ENCODE peak calls at places on chromosomes 16 and 17, in six cellular contexts. X is CD14-positive monocyte; G is stomach; H is RWPE2; O is HepG2; C is CD8-positive, alpha-beta T cell. P is an unnamed sample.

GRCh38 chr17:2688351-2689342 is 22.9 kb downstream of the CLUH start:
- DNase-seq in O (peak; percentile 19), X (no peak), G (no peak), C (no peak), H (no peak), P (peak; percentile 34)

GRCh38 chr16:11757671-11758545 is 15.3 kb upstream of the TXNDC11 start:
- DNase-seq in C (no peak), G (no peak), H (no peak), X (no peak), O (peak; percentile 32), P (peak; percentile 55)

GRCh38 chr17:82320140-82320840 is 2.9 kb upstream of the CD7 start:
- DNase-seq in C (no peak), O (no peak), H (no peak), G (no peak), X (no peak), P (no peak)

GRCh38 chr17:69874220-69874670 is 200.8 kb upstream of the KCNJ16 start:
- DNase-seq in G (no peak), H (no peak), X (no peak), C (no peak), O (no peak), P (no peak)

GRCh38 chr17:28346746-28347246 is 10.5 kb downstream of the POLDIP2 start:
- DNase-seq in C (no peak), H (no peak), O (peak; percentile 69), G (peak; percentile 72), X (peak; percentile 4), P (peak; percentile 62)

GRCh38 chr17:73901661-73902415 is 257.6 kb upstream of the SDK2 start:
- DNase-seq in H (no peak), X (peak; percentile 58), O (no peak), G (peak; percentile 65), C (no peak), P (peak; percentile 50)

GRCh38 chr16:85492617-85492957 is 120.5 kb upstream of the GSE1 start:
- DNase-seq in G (no peak), H (no peak), X (no peak), O (no peak), C (no peak), P (no peak)

GRCh38 chr16:2975161-2975795 is 5.0 kb downstream of the PKMYT1 start:
- DNase-seq in X (no peak), O (no peak), G (no peak), C (no peak), H (no peak), P (no peak)

GRCh38 chr17:78993241-78993956 is 13.7 kb upstream of the LGALS3BP start:
- DNase-seq in O (peak; percentile 48), X (no peak), H (no peak), C (peak; percentile 36), G (peak; percentile 72), P (peak; percentile 74)

DNA sequence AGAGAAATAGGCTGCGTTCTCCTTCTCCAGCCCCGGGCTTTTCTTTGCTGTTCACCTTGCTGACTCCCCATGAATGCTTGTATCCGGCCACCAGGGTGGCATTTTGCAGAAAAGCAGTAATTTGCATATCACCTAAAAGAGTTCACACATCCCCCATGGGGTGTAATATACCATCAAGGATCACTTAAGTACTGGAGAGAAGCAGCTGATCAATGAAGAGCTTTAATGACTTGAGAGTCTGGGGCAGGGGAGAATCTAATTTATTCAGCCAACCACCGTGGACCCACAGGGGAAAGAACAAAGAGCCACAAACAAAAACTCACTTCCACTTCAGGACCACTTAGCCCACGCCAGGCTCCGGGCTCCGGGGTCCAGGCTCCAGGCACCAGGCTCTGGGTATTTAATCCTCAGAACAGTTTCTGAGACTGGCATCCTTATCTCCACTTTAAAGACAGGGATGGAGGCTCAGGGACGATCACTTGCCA is 33.9 kb upstream of the SEC14L1 start:
- DNase-seq in C (no peak), G (no peak), X (no peak), O (no peak), H (no peak), P (no peak)
- TF ChIP-seq CTCF in C (peak; percentile 33), G (no peak), X (no peak), O (no peak), H (no peak), P (no peak)

DNA sequence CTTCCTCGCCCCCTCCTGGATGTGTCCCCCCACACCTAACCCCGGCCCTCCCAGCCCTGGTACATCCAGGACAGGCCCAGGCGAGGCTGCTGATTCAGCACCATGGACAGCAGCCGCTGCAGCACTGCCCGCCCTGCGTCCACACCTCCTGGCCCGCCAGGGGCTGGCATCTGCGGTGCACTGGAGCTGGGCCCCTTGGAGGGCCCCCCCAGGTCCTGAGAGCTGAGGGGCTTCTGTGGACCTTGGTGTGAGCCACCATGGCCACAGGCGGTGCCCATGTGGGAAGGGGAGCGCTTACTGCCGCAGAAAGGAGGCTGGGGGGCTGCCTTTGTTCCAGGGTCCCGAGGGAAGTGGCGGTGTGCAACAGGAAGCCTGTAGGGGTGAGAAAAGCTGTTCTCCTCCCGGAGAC is 35.9 kb downstream of the CACNA1H start:
- DNase-seq in O (no peak), H (no peak), C (peak; percentile 24), X (no peak), G (peak; percentile 58), P (peak; percentile 82)
- TF ChIP-seq CTCF in O (no peak), H (no peak), C (no peak), X (no peak), G (no peak), P (no peak)

DNA sequence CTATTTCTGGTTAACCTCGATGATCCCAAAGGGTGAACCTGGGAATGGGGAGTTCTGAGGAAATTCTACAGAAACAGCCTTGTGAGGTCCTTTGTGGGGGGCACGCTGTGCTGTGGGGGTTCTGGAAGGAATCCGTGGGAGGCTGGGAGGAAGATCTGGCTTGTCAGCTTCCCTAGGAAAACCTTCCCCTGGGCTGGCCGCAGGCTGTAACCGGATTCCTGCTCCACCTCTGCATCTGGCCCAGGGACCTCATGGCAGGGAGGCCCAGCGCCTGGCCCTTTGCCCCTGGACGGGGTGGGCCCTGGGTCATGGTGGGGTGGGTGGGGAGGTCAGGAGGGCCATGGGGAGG is 3.3 kb upstream of the MEOX1 start:
- DNase-seq in O (no peak), C (no peak), H (no peak), X (no peak), G (no peak), P (peak; percentile 41)
- TF ChIP-seq CTCF in O (no peak), C (no peak), H (no peak), X (no peak), G (no peak), P (no peak)

GRCh38 chr17:6752068-6752909 is 3.6 kb upstream of the XAF1 start:
- DNase-seq in H (peak; percentile 61), O (peak; percentile 81), G (no peak), C (no peak), X (no peak), P (peak; percentile 63)
- TF ChIP-seq CTCF in H (no peak), O (no peak), G (no peak), C (no peak), X (no peak), P (no peak)

GRCh38 chr16:75406943-75407342 is 26.4 kb downstream of the CFDP1 start:
- DNase-seq in H (no peak), G (no peak), X (no peak), O (no peak), C (no peak), P (no peak)

GRCh38 chr16:75401697-75402096 is 31.6 kb downstream of the CFDP1 start:
- DNase-seq in O (no peak), X (no peak), H (no peak), C (no peak), G (no peak), P (no peak)

GRCh38 chr16:75402174-75402820 is 31.0 kb downstream of the CFDP1 start:
- DNase-seq in H (no peak), O (no peak), X (no peak), C (no peak), G (no peak), P (peak; percentile 46)

GRCh38 chr16:75398333-75398732 is 35.0 kb downstream of the CFDP1 start:
- DNase-seq in C (no peak), H (no peak), O (no peak), X (no peak), G (no peak), P (no peak)

GRCh38 chr16:75402821-75403475 is 30.4 kb downstream of the CFDP1 start:
- DNase-seq in H (no peak), G (no peak), O (peak; percentile 36), X (no peak), C (no peak), P (peak; percentile 47)
- TF ChIP-seq CTCF in H (peak; percentile 82), G (no peak), O (peak; percentile 60), X (peak; percentile 75), C (peak; percentile 61), P (peak; percentile 75)

P was measured in hepatocyte.